ENCODE peak calls at places on chromosome 18, in six cellular contexts. L is brain microvascular endothelial cell, Q is globus pallidus, B is cerebellar cortex, I is Kasumi-1, T is NCI-H510A. E is an unnamed sample.

GRCh38 chr18:23537274-23537673 is 34.0 kb downstream of the RMC1 start:
- DNase-seq in Q (no peak), T (no peak), L (no peak), I (no peak), B (no peak), E (no peak)

GRCh38 chr18:59460060-59460395 is 101.0 kb upstream of the LMAN1 start:
- DNase-seq in L (no peak), I (no peak), T (no peak), Q (no peak), B (no peak), E (no peak)

GRCh38 chr18:57915848-57916596 is 112.9 kb upstream of the ATP8B1 start:
- DNase-seq in Q (peak), I (peak), T (peak), L (no peak), B (peak), E (no peak)

GRCh38 chr18:68837665-68838390 is 39.9 kb downstream of the CCDC102B start:
- DNase-seq in Q (no peak), L (peak), I (peak), T (no peak), B (no peak), E (peak)

GRCh38 chr18:76821875-76822509 is 365 bp upstream of the ZNF236 start:
- DNase-seq in B (peak), Q (peak), L (no peak), I (peak), T (peak), E (peak)

GRCh38 chr18:26976206-26976605 is 110.7 kb upstream of the AQP4 start:
- DNase-seq in L (no peak), I (no peak), Q (no peak), B (no peak), T (no peak), E (no peak)

GRCh38 chr18:23042133-23042532 is 93.2 kb upstream of the CABLES1 start:
- DNase-seq in L (no peak), T (no peak), B (no peak), Q (no peak), I (no peak), E (no peak)

GRCh38 chr18:79513381-79514081 is 117.8 kb downstream of the NFATC1 start:
- DNase-seq in I (no peak), L (no peak), T (no peak), B (no peak), Q (no peak), E (no peak)

GRCh38 chr18:8537400-8537799 is 71.8 kb upstream of the RAB12 start:
- DNase-seq in Q (no peak), T (no peak), I (no peak), B (no peak), L (no peak), E (no peak)

GRCh38 chr18:44195394-44196140 is 485.1 kb upstream of the SETBP1 start:
- DNase-seq in L (no peak), T (no peak), B (no peak), Q (no peak), I (no peak), E (no peak)

GRCh38 chr18:36901277-36901701 is 72.4 kb downstream of the KIAA1328 start:
- DNase-seq in T (no peak), L (no peak), I (no peak), Q (peak), B (no peak), E (no peak)

GRCh38 chr18:3248670-3249359 is 1.2 kb downstream of the MYL12A start:
- DNase-seq in B (no peak), I (peak), L (no peak), Q (no peak), T (peak), E (peak)

GRCh38 chr18:12904012-12904516 is 20.0 kb upstream of the PTPN2 start:
- DNase-seq in I (no peak), L (no peak), Q (no peak), B (no peak), T (no peak), E (peak)

GRCh38 chr18:13540783-13541182 is 185.6 kb downstream of the FAM210A start:
- DNase-seq in B (no peak), Q (no peak), L (no peak), I (no peak), T (no peak), E (no peak)

GRCh38 chr18:12046751-12047335 is 46.8 kb upstream of the ANKRD62 start:
- DNase-seq in L (no peak), T (no peak), Q (no peak), B (no peak), I (no peak), E (no peak)

GRCh38 chr18:37393945-37394609 is 171.5 kb downstream of the CELF4 start:
- DNase-seq in T (peak), I (no peak), L (peak), B (peak), Q (peak), E (no peak)

GRCh38 chr18:49072940-49073339 is 122.2 kb upstream of the SMAD7 start:
- DNase-seq in Q (no peak), I (no peak), L (no peak), T (no peak), B (no peak), E (no peak)

GRCh38 chr18:2402084-2402483 is 169.2 kb downstream of the METTL4 start:
- DNase-seq in T (no peak), L (peak), I (no peak), Q (no peak), B (no peak), E (no peak)

GRCh38 chr18:2087877-2088673 is 483.2 kb downstream of the METTL4 start:
- DNase-seq in B (no peak), L (no peak), T (no peak), Q (no peak), I (peak), E (peak)

GRCh38 chr18:48669991-48670750 is 131.3 kb downstream of the CTIF start:
- DNase-seq in Q (no peak), T (no peak), L (no peak), B (no peak), I (no peak), E (no peak)

GRCh38 chr18:48950536-48951447 is at the start of gene SMAD7:
- DNase-seq in B (peak), L (no peak), T (no peak), Q (no peak), I (peak), E (no peak)

GRCh38 chr18:3857544-3857943 is 407.6 kb downstream of the TGIF1 start:
- DNase-seq in T (no peak), Q (no peak), B (no peak), L (peak), I (no peak), E (no peak)

GRCh38 chr18:40607741-40608140 is 1347.3 kb upstream of the PIK3C3 start:
- DNase-seq in T (no peak), I (no peak), L (no peak), B (no peak), Q (no peak), E (no peak)

GRCh38 chr18:32548688-32549087 is 78.0 kb upstream of the GAREM1 start:
- DNase-seq in Q (no peak), L (no peak), B (no peak), T (peak), I (no peak), E (no peak)

GRCh38 chr18:31268985-31269406 is 49.0 kb upstream of the DSG1 start:
- DNase-seq in B (no peak), Q (no peak), T (peak), L (no peak), I (no peak), E (no peak)

GRCh38 chr18:48589797-48590519 is 51.1 kb downstream of the CTIF start:
- DNase-seq in Q (peak), T (no peak), B (no peak), L (no peak), I (no peak), E (no peak)

GRCh38 chr18:29188760-29189159 is 1011.8 kb upstream of the CDH2 start:
- DNase-seq in T (no peak), B (no peak), L (no peak), Q (no peak), I (no peak), E (no peak)

GRCh38 chr18:63850636-63851035 is 36.9 kb upstream of the SERPINB2 start:
- DNase-seq in L (no peak), Q (no peak), T (no peak), B (no peak), I (no peak), E (no peak)

GRCh38 chr18:59604877-59605276 is 92.3 kb downstream of the CCBE1 start:
- DNase-seq in B (no peak), T (no peak), Q (no peak), I (no peak), L (no peak), E (no peak)

GRCh38 chr18:57455576-57456129 is 20.5 kb downstream of the ONECUT2 start:
- DNase-seq in Q (no peak), B (no peak), I (no peak), T (no peak), L (no peak), E (no peak)

GRCh38 chr18:29661924-29662323 is 1380.6 kb downstream of the DSC3 start:
- DNase-seq in I (no peak), T (no peak), Q (no peak), B (no peak), L (no peak), E (no peak)

E was measured in AML-193.